ENCODE peak calls at places on chromosomes 6 and 20, in eight cellular contexts. One of them, this sample, is unnamed.

GRCh38 chr6:166277021-166277420 is 31.2 kb downstream of the PRR18 start:
- DNase-seq in sigmoid colon: no peak
- DNase-seq in breast epithelium: no peak
- DNase-seq in GM12891: no peak
- DNase-seq in vagina: peak
- DNase-seq in ovary: no peak
- DNase-seq in IMR-90: no peak
- DNase-seq in heart left ventricle: no peak
- DNase-seq in this sample: no peak

GRCh38 chr6:154358019-154358545 is 1.5 kb upstream of the IPCEF1 start:
- DNase-seq in breast epithelium: no peak
- DNase-seq in sigmoid colon: no peak
- DNase-seq in ovary: no peak
- DNase-seq in GM12891: no peak
- DNase-seq in vagina: no peak
- DNase-seq in IMR-90: peak
- DNase-seq in heart left ventricle: no peak
- DNase-seq in this sample: no peak

GRCh38 chr6:23176883-23177282 is 607.5 kb downstream of the HDGFL1 start:
- DNase-seq in ovary: no peak
- DNase-seq in vagina: no peak
- DNase-seq in IMR-90: no peak
- DNase-seq in heart left ventricle: no peak
- DNase-seq in breast epithelium: no peak
- DNase-seq in GM12891: no peak
- DNase-seq in sigmoid colon: no peak
- DNase-seq in this sample: no peak

GRCh38 chr20:1987826-1988225 is 6.0 kb downstream of the PDYN start:
- DNase-seq in IMR-90: no peak
- DNase-seq in heart left ventricle: no peak
- DNase-seq in vagina: no peak
- DNase-seq in GM12891: no peak
- DNase-seq in ovary: no peak
- DNase-seq in sigmoid colon: no peak
- DNase-seq in breast epithelium: no peak
- DNase-seq in this sample: peak

GRCh38 chr6:28769626-28770402 is 154.0 kb downstream of the TRIM27 start:
- DNase-seq in IMR-90: peak
- DNase-seq in heart left ventricle: no peak
- DNase-seq in vagina: no peak
- DNase-seq in GM12891: no peak
- DNase-seq in sigmoid colon: no peak
- DNase-seq in breast epithelium: no peak
- DNase-seq in ovary: no peak
- DNase-seq in this sample: peak

GRCh38 chr6:51927450-51927849 is 160.0 kb downstream of the PKHD1 start:
- DNase-seq in IMR-90: no peak
- DNase-seq in vagina: no peak
- DNase-seq in sigmoid colon: no peak
- DNase-seq in heart left ventricle: no peak
- DNase-seq in breast epithelium: no peak
- DNase-seq in GM12891: no peak
- DNase-seq in ovary: no peak
- DNase-seq in this sample: no peak

GRCh38 chr6:39464067-39464466 is 141.6 kb upstream of the KCNK16 start:
- DNase-seq in vagina: no peak
- DNase-seq in IMR-90: no peak
- DNase-seq in GM12891: no peak
- DNase-seq in breast epithelium: no peak
- DNase-seq in sigmoid colon: no peak
- DNase-seq in ovary: no peak
- DNase-seq in heart left ventricle: no peak
- DNase-seq in this sample: no peak

GRCh38 chr20:32445539-32446273 is 87.6 kb downstream of the ASXL1 start:
- DNase-seq in heart left ventricle: no peak
- DNase-seq in sigmoid colon: peak
- DNase-seq in vagina: no peak
- DNase-seq in breast epithelium: no peak
- DNase-seq in GM12891: no peak
- DNase-seq in ovary: no peak
- DNase-seq in IMR-90: no peak
- DNase-seq in this sample: no peak

GRCh38 chr6:84141506-84141905 is 85.9 kb downstream of the CEP162 start:
- DNase-seq in heart left ventricle: no peak
- DNase-seq in vagina: no peak
- DNase-seq in GM12891: no peak
- DNase-seq in sigmoid colon: no peak
- DNase-seq in breast epithelium: no peak
- DNase-seq in ovary: no peak
- DNase-seq in IMR-90: no peak
- DNase-seq in this sample: no peak

DNA sequence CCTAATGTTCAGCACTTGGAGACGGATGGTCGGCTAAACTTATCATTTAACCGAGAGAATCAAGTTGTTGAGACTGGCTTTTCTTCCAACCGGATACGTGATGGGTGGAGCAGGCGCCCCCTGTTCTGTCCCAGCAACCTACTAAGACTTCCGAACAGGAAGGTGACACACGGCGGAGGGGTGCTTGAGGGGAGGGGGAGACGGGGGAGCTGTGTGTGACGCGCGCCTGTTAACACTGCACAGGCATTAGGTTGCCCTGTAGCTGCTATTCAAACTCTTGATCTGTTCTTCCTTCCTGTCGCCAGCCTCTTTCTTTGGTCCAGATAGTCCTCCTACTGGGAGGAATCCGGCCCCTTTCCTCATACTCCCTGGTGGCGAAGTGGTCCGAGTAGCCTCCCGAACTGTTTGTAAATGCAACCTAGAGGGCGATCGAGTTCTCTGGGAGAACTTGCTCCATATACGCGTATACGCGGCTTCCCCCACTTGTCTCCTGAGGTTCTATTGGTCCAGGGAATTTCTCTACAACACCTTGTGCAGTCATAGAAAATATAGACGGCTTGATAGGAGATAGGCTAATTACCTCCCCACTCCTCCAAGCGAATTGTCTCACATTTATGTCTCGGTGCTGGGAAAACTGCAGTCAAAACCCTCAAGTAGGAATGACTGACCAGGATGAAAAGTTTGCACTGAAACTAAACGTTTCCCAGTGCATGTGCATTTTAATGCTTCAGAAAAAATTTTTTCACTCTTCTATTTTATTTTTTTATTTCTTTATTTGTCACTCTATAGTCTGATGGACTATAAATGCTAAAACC is 126.0 kb upstream of the SLC2A12 start:
- DNase-seq in vagina: peak
- DNase-seq in ovary: peak
- DNase-seq in IMR-90: peak
- DNase-seq in breast epithelium: no peak
- DNase-seq in heart left ventricle: peak
- DNase-seq in sigmoid colon: peak
- DNase-seq in GM12891: no peak
- DNase-seq in this sample: peak
- TF ChIP-seq POLR2A in vagina: no peak
- TF ChIP-seq POLR2A in ovary: no peak
- TF ChIP-seq POLR2A in IMR-90: no peak
- TF ChIP-seq POLR2A in breast epithelium: no peak
- TF ChIP-seq POLR2A in heart left ventricle: no peak
- TF ChIP-seq POLR2A in sigmoid colon: no peak
- TF ChIP-seq POLR2A in GM12891: no peak
- TF ChIP-seq POLR2A in this sample: no peak

DNA sequence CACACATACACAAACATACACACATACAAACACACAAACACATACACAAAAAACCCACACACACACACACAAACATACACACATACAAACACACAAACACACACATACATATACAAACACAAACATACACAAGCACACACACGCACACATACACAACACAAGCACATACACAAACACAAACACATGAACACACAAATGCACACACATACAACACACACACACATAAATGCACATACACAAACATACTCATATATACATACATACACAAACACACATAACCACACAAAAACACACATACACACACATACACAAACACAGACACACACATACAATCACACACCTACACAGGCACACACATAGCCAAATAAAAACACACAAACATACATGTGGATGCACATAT is 30.3 kb upstream of the THBS2 start:
- DNase-seq in IMR-90: no peak
- DNase-seq in heart left ventricle: no peak
- DNase-seq in GM12891: no peak
- DNase-seq in ovary: no peak
- DNase-seq in sigmoid colon: no peak
- DNase-seq in vagina: no peak
- DNase-seq in breast epithelium: no peak
- DNase-seq in this sample: no peak
- TF ChIP-seq POLR2A in IMR-90: no peak
- TF ChIP-seq POLR2A in heart left ventricle: no peak
- TF ChIP-seq POLR2A in GM12891: no peak
- TF ChIP-seq POLR2A in ovary: no peak
- TF ChIP-seq POLR2A in sigmoid colon: no peak
- TF ChIP-seq POLR2A in vagina: no peak
- TF ChIP-seq POLR2A in breast epithelium: no peak
- TF ChIP-seq POLR2A in this sample: no peak

GRCh38 chr20:62120365-62120762 is 1.9 kb upstream of the LSM14B start:
- DNase-seq in breast epithelium: no peak
- DNase-seq in sigmoid colon: no peak
- DNase-seq in vagina: no peak
- DNase-seq in ovary: no peak
- DNase-seq in heart left ventricle: no peak
- DNase-seq in GM12891: no peak
- DNase-seq in IMR-90: no peak
- DNase-seq in this sample: no peak

GRCh38 chr20:62123450-62124118 is 1.3 kb downstream of the LSM14B start:
- DNase-seq in sigmoid colon: no peak
- DNase-seq in heart left ventricle: no peak
- DNase-seq in GM12891: no peak
- DNase-seq in IMR-90: peak
- DNase-seq in ovary: no peak
- DNase-seq in breast epithelium: no peak
- DNase-seq in vagina: no peak
- DNase-seq in this sample: no peak

GRCh38 chr20:62122659-62123449 is 579 bp downstream of the LSM14B start:
- DNase-seq in heart left ventricle: peak
- DNase-seq in GM12891: peak
- DNase-seq in ovary: peak
- DNase-seq in sigmoid colon: peak
- DNase-seq in breast epithelium: no peak
- DNase-seq in IMR-90: no peak
- DNase-seq in vagina: no peak
- DNase-seq in this sample: no peak

GRCh38 chr20:62120990-62121775 is 1.1 kb upstream of the LSM14B start:
- DNase-seq in ovary: no peak
- DNase-seq in heart left ventricle: peak
- DNase-seq in GM12891: no peak
- DNase-seq in IMR-90: peak
- DNase-seq in sigmoid colon: peak
- DNase-seq in vagina: no peak
- DNase-seq in breast epithelium: peak
- DNase-seq in this sample: peak

DNA sequence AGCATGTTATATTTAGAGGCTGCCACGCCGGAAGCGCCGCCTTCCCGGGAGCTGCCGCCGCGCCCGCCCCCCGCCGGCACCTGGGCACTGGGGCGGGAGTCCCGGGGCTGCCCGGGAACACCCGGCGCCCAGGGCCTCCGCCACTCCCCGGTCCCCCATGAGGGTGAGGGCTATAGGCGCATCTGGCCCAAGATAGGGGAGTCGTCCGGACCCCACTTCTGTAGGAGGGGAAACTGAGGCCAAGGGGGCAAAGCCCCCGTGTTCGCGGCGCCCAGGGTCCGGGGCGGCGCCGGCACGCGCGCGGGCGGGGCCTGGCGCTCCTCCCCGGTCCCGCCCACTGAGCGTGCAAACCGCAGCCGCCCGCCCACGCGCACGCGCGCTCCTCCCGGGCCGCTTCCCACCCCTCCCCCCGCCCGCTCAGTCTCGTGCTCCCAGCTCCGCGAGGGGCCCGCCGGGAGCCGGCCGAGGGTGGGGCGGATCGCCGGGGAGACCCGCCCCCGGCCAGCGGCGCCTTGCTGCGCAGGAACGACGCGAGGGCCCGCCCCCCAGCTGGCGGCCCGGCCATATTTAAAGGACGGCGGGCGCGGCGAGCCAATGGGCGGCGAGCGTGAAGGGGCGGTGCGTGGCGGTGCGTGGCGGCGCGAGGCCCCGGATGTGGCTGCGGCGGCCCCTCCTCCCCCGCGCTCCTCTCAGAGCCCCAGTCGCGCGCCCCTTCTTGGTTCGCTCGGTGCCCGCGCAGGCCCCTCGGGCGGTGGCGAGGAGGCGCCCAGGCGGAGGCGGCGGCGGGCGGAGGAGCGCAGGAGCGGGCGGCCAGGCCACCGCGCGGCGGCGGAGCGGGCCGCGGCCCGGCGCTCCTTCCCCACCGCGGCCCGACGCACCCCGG is at the start of gene LSM14B:
- DNase-seq in breast epithelium: peak
- DNase-seq in sigmoid colon: peak
- DNase-seq in ovary: peak
- DNase-seq in vagina: peak
- DNase-seq in GM12891: peak
- DNase-seq in heart left ventricle: peak
- DNase-seq in IMR-90: peak
- DNase-seq in this sample: peak
- TF ChIP-seq POLR2A in breast epithelium: no peak
- TF ChIP-seq POLR2A in sigmoid colon: no peak
- TF ChIP-seq POLR2A in ovary: peak
- TF ChIP-seq POLR2A in vagina: peak
- TF ChIP-seq POLR2A in GM12891: no peak
- TF ChIP-seq POLR2A in heart left ventricle: no peak
- TF ChIP-seq POLR2A in IMR-90: no peak
- TF ChIP-seq POLR2A in this sample: peak

GRCh38 chr6:6583836-6584235 is 4.7 kb upstream of the LY86 start:
- DNase-seq in ovary: no peak
- DNase-seq in GM12891: no peak
- DNase-seq in IMR-90: no peak
- DNase-seq in vagina: no peak
- DNase-seq in breast epithelium: no peak
- DNase-seq in heart left ventricle: no peak
- DNase-seq in sigmoid colon: no peak
- DNase-seq in this sample: no peak

GRCh38 chr6:6586167-6586566 is 2.4 kb upstream of the LY86 start:
- DNase-seq in breast epithelium: no peak
- DNase-seq in ovary: no peak
- DNase-seq in sigmoid colon: no peak
- DNase-seq in IMR-90: no peak
- DNase-seq in heart left ventricle: no peak
- DNase-seq in GM12891: no peak
- DNase-seq in vagina: no peak
- DNase-seq in this sample: no peak

GRCh38 chr6:6582111-6582510 is 6.4 kb upstream of the LY86 start:
- DNase-seq in IMR-90: no peak
- DNase-seq in heart left ventricle: no peak
- DNase-seq in sigmoid colon: no peak
- DNase-seq in ovary: no peak
- DNase-seq in vagina: no peak
- DNase-seq in breast epithelium: no peak
- DNase-seq in GM12891: no peak
- DNase-seq in this sample: no peak

GRCh38 chr6:6585003-6585311 is 3.6 kb upstream of the LY86 start:
- DNase-seq in sigmoid colon: no peak
- DNase-seq in vagina: no peak
- DNase-seq in breast epithelium: no peak
- DNase-seq in heart left ventricle: no peak
- DNase-seq in IMR-90: no peak
- DNase-seq in GM12891: no peak
- DNase-seq in ovary: no peak
- DNase-seq in this sample: no peak

GRCh38 chr6:6584310-6585002 is 4.1 kb upstream of the LY86 start:
- DNase-seq in IMR-90: no peak
- DNase-seq in heart left ventricle: no peak
- DNase-seq in vagina: no peak
- DNase-seq in GM12891: no peak
- DNase-seq in ovary: no peak
- DNase-seq in breast epithelium: no peak
- DNase-seq in sigmoid colon: no peak
- DNase-seq in this sample: no peak
- TF ChIP-seq POLR2A in IMR-90: no peak
- TF ChIP-seq POLR2A in heart left ventricle: no peak
- TF ChIP-seq POLR2A in vagina: no peak
- TF ChIP-seq POLR2A in GM12891: no peak
- TF ChIP-seq POLR2A in ovary: no peak
- TF ChIP-seq POLR2A in breast epithelium: no peak
- TF ChIP-seq POLR2A in sigmoid colon: no peak
- TF ChIP-seq POLR2A in this sample: no peak